ENCODE peak calls at places on chromosomes 7 and 10, in six cellular contexts. B is fibroblast of mammary gland, I is epithelial cell of esophagus, Y is psoas muscle, S is astrocyte of the spinal cord, P is tibial artery. K is an unnamed sample.

GRCh38 chr7:134602921-134603394 is 43.7 kb upstream of the BPGM start:
- DNase-seq in B (no peak), I (peak; percentile 29), Y (no peak), S (peak; percentile 33), P (no peak), K (no peak)

GRCh38 chr10:75911426-75911825 is 480.0 kb downstream of the LRMDA start:
- DNase-seq in B (no peak), I (peak; percentile 79), Y (no peak), S (no peak), P (no peak), K (no peak)

GRCh38 chr7:921071-921461 is 33.4 kb downstream of the ADAP1 start:
- DNase-seq in B (no peak), I (no peak), Y (peak; percentile 13), S (no peak), P (peak; percentile 45), K (no peak)

GRCh38 chr7:90896458-90896857 is 300.3 kb downstream of the CDK14 start:
- DNase-seq in B (peak; percentile 28), I (peak; percentile 18), Y (no peak), S (no peak), P (no peak), K (no peak)

GRCh38 chr7:147485660-147486210 is 1104.8 kb upstream of the C7orf33 start:
- DNase-seq in B (no peak), I (no peak), Y (no peak), S (no peak), P (no peak), K (no peak)

GRCh38 chr10:101967119-101967518 is 88.9 kb downstream of the ARMH3 start:
- DNase-seq in B (no peak), I (no peak), Y (no peak), S (no peak), P (no peak), K (no peak)

GRCh38 chr7:40542982-40543741 is 408.4 kb downstream of the SUGCT start:
- DNase-seq in B (peak; percentile 54), I (no peak), Y (no peak), S (no peak), P (no peak), K (no peak)

GRCh38 chr7:122561326-122561725 is 137.6 kb downstream of the RNF133 start:
- DNase-seq in B (no peak), I (no peak), Y (no peak), S (no peak), P (no peak), K (no peak)

GRCh38 chr7:101941481-101942383 is 124.3 kb downstream of the CUX1 start:
- DNase-seq in B (peak; percentile 82), I (peak; percentile 94), Y (no peak), S (peak; percentile 85), P (no peak), K (peak; percentile 66)

GRCh38 chr10:86262671-86263165 is 103.9 kb downstream of the GRID1 start:
- DNase-seq in B (no peak), I (no peak), Y (no peak), S (no peak), P (peak; percentile 37), K (no peak)

GRCh38 chr7:36462551-36463137 is 73.0 kb downstream of the ANLN start:
- DNase-seq in B (no peak), I (no peak), Y (no peak), S (no peak), P (no peak), K (no peak)

GRCh38 chr7:127955051-127955531 is 76.1 kb downstream of the LRRC4 start:
- DNase-seq in B (no peak), I (no peak), Y (no peak), S (no peak), P (no peak), K (no peak)

GRCh38 chr7:42083284-42083683 is 153.7 kb downstream of the GLI3 start:
- DNase-seq in B (no peak), I (no peak), Y (no peak), S (no peak), P (no peak), K (no peak)

GRCh38 chr7:151408839-151409554 is 841 bp downstream of the WDR86 start:
- DNase-seq in B (peak; percentile 15), I (no peak), Y (no peak), S (no peak), P (no peak), K (no peak)

GRCh38 chr10:86160890-86161585 is 205.6 kb downstream of the GRID1 start:
- DNase-seq in B (no peak), I (peak; percentile 1), Y (no peak), S (no peak), P (peak; percentile 54), K (peak; percentile 13)

GRCh38 chr10:113739577-113739976 is 11.9 kb upstream of the PLEKHS1 start:
- DNase-seq in B (no peak), I (no peak), Y (no peak), S (no peak), P (no peak), K (no peak)

GRCh38 chr10:127990846-127991542 is 84.1 kb downstream of the PTPRE start:
- DNase-seq in B (peak; percentile 86), I (peak; percentile 92), Y (no peak), S (peak; percentile 94), P (no peak), K (peak; percentile 99)

GRCh38 chr10:32952541-32953276 is 5.3 kb downstream of the ITGB1 start:
- DNase-seq in B (no peak), I (no peak), Y (no peak), S (no peak), P (no peak), K (no peak)

GRCh38 chr10:49414496-49414895 is 18.6 kb upstream of the DRGX start:
- DNase-seq in B (no peak), I (no peak), Y (no peak), S (no peak), P (no peak), K (no peak)

GRCh38 chr10:30000802-30001571 is 58.4 kb downstream of the JCAD start:
- DNase-seq in B (peak; percentile 95), I (peak; percentile 34), Y (peak; percentile 32), S (peak; percentile 86), P (peak; percentile 84), K (peak; percentile 89)

DNA sequence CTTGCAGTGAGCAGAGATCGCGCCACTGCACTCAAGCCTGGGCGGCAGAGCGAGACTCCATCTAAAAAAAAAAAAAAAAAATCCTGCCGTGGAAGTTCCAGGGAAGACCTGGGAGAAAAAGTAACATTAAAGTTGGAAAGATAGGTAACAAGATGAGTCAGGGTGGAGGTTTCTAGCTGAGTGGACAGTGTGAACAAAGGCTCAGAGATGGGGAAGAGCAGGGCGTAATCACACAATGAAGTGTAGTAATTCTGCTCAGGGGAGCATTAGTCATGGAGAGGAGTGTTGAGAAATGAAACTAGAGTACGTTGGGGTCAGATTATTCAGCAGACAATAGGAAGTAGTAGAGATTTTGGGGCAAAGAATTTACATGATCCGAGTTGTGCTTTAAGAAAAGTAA is 21.6 kb upstream of the WASL start:
- DNase-seq in B (peak; percentile 89), I (peak; percentile 98), Y (no peak), S (peak; percentile 43), P (no peak), K (peak; percentile 86)
- H3K4me3 ChIP-seq in B (no peak overlapping the region), I (no peak overlapping the region), Y (no peak overlapping the region), S (no peak overlapping the region), P (no peak overlapping the region), K (no peak overlapping the region)

GRCh38 chr7:97845622-97846203 is 26.5 kb downstream of the ASNS start:
- DNase-seq in B (peak; percentile 34), I (peak; percentile 40), Y (no peak), S (peak; percentile 36), P (no peak), K (peak; percentile 10)
- TF ChIP-seq CTCF in B (peak; percentile 45), I (peak; percentile 40), Y (peak; percentile 35), S (peak; percentile 38), P (peak; percentile 29), K (peak; percentile 52)

GRCh38 chr10:96687317-96688012 is 32.8 kb downstream of the PIK3AP1 start:
- DNase-seq in B (no peak), I (no peak), Y (no peak), S (no peak), P (no peak), K (no peak)
- H3K4me3 ChIP-seq in B (no peak overlapping the region), I (no peak overlapping the region), Y (no peak overlapping the region), S (no peak overlapping the region), P (no peak overlapping the region), K (no peak overlapping the region)

DNA sequence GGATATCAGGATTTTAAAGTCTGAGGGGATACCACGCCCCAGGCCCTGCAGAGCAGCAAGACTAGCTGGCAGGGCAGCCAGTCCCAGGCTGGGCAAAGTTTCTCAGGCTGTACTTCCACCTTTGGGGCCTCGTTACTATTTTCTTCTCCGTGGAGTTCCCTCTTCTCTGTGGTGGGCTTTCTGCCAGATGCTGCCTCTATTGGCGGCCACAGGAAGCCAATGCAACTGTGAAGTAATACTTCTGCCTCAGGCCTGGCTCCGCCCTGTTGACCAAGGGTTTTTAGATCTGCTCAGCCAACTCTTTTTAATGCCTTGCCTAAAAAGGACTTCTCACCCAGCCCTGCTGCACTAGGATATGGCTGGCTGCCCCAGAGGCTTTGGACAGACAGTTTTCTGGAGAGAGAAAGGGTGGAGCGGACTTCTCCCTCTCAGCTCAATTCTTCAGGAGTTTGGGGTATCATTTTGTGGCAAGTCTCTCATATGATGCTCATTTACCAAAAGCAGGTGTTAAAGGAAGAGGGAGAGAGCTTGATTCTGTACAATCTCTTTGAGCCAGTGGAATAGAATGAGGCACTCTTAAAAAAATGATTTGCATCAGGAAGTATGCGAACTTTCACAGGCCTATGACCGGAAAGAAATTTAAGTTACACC is 67.4 kb downstream of the HHEX start:
- DNase-seq in B (peak; percentile 54), I (peak; percentile 33), Y (peak; percentile 67), S (peak; percentile 71), P (peak; percentile 97), K (no peak)
- TF ChIP-seq CTCF in B (no peak), I (no peak), Y (no peak), S (no peak), P (peak; percentile 34), K (peak; percentile 25)

DNA sequence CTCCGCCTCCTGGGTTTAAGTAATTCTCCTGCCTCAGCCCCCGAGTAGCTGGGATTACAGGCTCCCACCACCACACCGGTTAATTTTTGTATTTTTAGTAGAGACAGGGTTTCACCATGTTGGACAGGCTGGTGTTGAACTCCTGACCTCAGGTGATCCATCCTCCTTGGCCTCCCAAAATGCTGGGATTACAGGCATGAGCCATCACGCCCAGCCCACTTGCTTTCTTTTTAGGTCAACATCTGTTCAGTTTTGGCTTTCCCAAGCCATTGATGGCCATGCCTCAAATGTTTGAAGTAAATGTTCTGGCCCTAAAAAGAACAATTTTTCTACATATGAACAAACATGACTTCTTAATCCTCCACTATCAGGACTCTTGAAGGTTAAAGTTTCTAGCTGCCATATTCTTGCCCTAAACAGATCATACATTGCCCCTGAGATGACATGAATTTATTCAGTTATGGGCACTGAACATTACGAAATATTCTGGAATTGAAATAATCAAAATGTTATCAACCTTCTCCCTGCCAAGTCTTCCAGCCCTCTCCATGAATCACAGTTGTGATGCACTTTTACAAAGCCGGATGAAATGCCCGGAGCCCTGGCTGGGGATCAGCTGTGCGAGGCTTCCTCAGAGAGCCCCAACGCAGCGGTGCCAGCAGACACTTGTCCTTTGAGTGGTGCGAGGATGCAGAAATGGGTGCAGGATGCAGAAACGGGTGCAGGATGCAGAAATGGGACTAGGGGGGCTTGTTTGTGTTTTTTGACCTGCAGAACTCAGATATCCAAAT is 2.9 kb downstream of the MRLN start:
- DNase-seq in B (peak; percentile 7), I (peak; percentile 17), Y (peak; percentile 54), S (no peak), P (no peak), K (no peak)
- H3K4me3 ChIP-seq in B (no peak overlapping the region), I (no peak overlapping the region), Y (peak overlapping the region; percentile 65), S (no peak overlapping the region), P (no peak overlapping the region), K (no peak overlapping the region)

GRCh38 chr10:109427421-109427820 is 495.9 kb downstream of the XPNPEP1 start:
- DNase-seq in B (no peak), I (no peak), Y (no peak), S (no peak), P (no peak), K (no peak)
- TF ChIP-seq CTCF in B (no peak), I (no peak), Y (no peak), S (no peak), P (no peak), K (peak; percentile 56)

K was measured in epithelial cell of proximal tubule.